ENCODE peak calls at places on chromosomes 13 and 19, in eight cellular contexts. V is SJSA1; R is NCI-H748 treated with DMSO at 0.1 percent for 48 hours; L is cardiac fibroblast; S is hippocampal formation; C is activated gamma-delta T cell treated with anti-CD3 and anti-CD28 coated beads, Interleukin-2, amount 50 U/mL, for 16 hours; J is stimulated activated CD8-positive, alpha-beta memory T cell treated with anti-CD3 and anti-CD28 coated beads, Interleukin-4, amount 100 ng/mL, for 24 hours; Q is ascending aorta. T is an unnamed sample.

GRCh38 chr19:54959840-54960239 is 6.3 kb upstream of the NLRP2 start:
- DNase-seq in V (no peak), R (no peak), L (no peak), S (no peak), C (no peak), J (no peak), Q (no peak), T (no peak)

GRCh38 chr19:31613683-31614219 is 264.5 kb upstream of the TSHZ3 start:
- DNase-seq in V (no peak), R (no peak), L (no peak), S (no peak), C (no peak), J (no peak), Q (no peak), T (no peak)

GRCh38 chr13:61695147-61695546 is 279.5 kb upstream of the PCDH20 start:
- DNase-seq in V (no peak), R (no peak), L (no peak), S (no peak), C (no peak), J (no peak), Q (no peak), T (no peak)

GRCh38 chr13:40963927-40964326 is 55.2 kb downstream of the ELF1 start:
- DNase-seq in V (no peak), R (no peak), L (no peak), S (no peak), C (no peak), J (no peak), Q (no peak), T (no peak)

GRCh38 chr19:16135410-16136127 is 7.9 kb upstream of the HSH2D start:
- DNase-seq in V (no peak), R (no peak), L (no peak), S (no peak), C (no peak), J (no peak), Q (no peak), T (no peak)

GRCh38 chr13:83088858-83089257 is 793.4 kb downstream of the SLITRK1 start:
- DNase-seq in V (no peak), R (no peak), L (no peak), S (no peak), C (no peak), J (no peak), Q (no peak), T (no peak)

GRCh38 chr13:20128459-20128927 is 32.4 kb downstream of the GJA3 start:
- DNase-seq in V (no peak), R (no peak), L (no peak), S (no peak), C (no peak), J (no peak), Q (no peak), T (no peak)

GRCh38 chr19:54882758-54883157 is 8.7 kb downstream of the FCAR start:
- DNase-seq in V (no peak), R (no peak), L (no peak), S (no peak), C (no peak), J (no peak), Q (no peak), T (no peak)

GRCh38 chr19:42323852-42324654 is 1.4 kb upstream of the MEGF8 start:
- DNase-seq in V (no peak), R (no peak), L (no peak), S (no peak), C (no peak), J (no peak), Q (no peak), T (no peak)

GRCh38 chr13:113852536-113853517 is 11.0 kb downstream of the GAS6 start:
- DNase-seq in V (peak), R (no peak), L (no peak), S (no peak), C (no peak), J (no peak), Q (no peak), T (peak)

GRCh38 chr19:10191347-10191746 is 3.4 kb downstream of the DNMT1 start:
- DNase-seq in V (peak), R (no peak), L (peak), S (no peak), C (no peak), J (no peak), Q (no peak), T (no peak)

GRCh38 chr19:48806818-48807589 is 3.8 kb downstream of the BCAT2 start:
- DNase-seq in V (no peak), R (no peak), L (peak), S (peak), C (no peak), J (no peak), Q (no peak), T (no peak)

GRCh38 chr13:45194081-45194939 is 6.5 kb downstream of the KCTD4 start:
- DNase-seq in V (no peak), R (no peak), L (peak), S (peak), C (no peak), J (no peak), Q (no peak), T (no peak)

GRCh38 chr13:84255226-84255625 is 373.0 kb upstream of the SLITRK1 start:
- DNase-seq in V (no peak), R (no peak), L (no peak), S (no peak), C (no peak), J (no peak), Q (no peak), T (no peak)

GRCh38 chr13:49351871-49352270 is 92.0 kb downstream of the CAB39L start:
- DNase-seq in V (no peak), R (no peak), L (no peak), S (no peak), C (no peak), J (no peak), Q (no peak), T (no peak)

GRCh38 chr19:39543477-39543857 is 3.5 kb upstream of the EID2 start:
- DNase-seq in V (peak), R (no peak), L (no peak), S (no peak), C (no peak), J (no peak), Q (no peak), T (no peak)

GRCh38 chr19:41691268-41691970 is 3.3 kb upstream of the CEACAM7 start:
- DNase-seq in V (no peak), R (peak), L (peak), S (no peak), C (no peak), J (no peak), Q (no peak), T (peak)

GRCh38 chr13:40087021-40088002 is 431.9 kb downstream of the COG6 start:
- DNase-seq in V (no peak), R (no peak), L (no peak), S (no peak), C (no peak), J (no peak), Q (no peak), T (no peak)

GRCh38 chr13:43085545-43085944 is 62.2 kb downstream of the DNAJC15 start:
- DNase-seq in V (no peak), R (peak), L (peak), S (peak), C (no peak), J (no peak), Q (no peak), T (no peak)

T was measured in vagina.